ENCODE peak calls at places on chromosomes 2 and 18, in six cellular contexts. F is sigmoid colon, W is transverse colon, J is stomach, Z is A549, H is ovary. A is an unnamed sample. For H3K4me1, the result is how much of the 10 kb centered on the place peaks cover.

GRCh38 chr18:1806884-1807615 is 764.3 kb downstream of the METTL4 start:
- DNase-seq in F (no peak), J (no peak), Z (no peak), H (no peak), W (no peak), A (no peak)

GRCh38 chr2:204673877-204674276 is 128.6 kb downstream of the PARD3B start:
- DNase-seq in H (no peak), F (no peak), W (no peak), J (no peak), Z (no peak), A (no peak)

GRCh38 chr2:233953106-233953801 is 36.1 kb downstream of the TRPM8 start:
- DNase-seq in F (no peak), H (no peak), W (no peak), Z (no peak), J (no peak), A (no peak)

GRCh38 chr18:59042477-59042842 is 97.2 kb upstream of the SEC11C start:
- DNase-seq in H (no peak), F (no peak), W (no peak), J (no peak), Z (no peak), A (no peak)

GRCh38 chr2:106183093-106183837 is 10.8 kb downstream of the UXS1 start:
- DNase-seq in J (no peak), F (no peak), Z (no peak), W (no peak), H (no peak), A (no peak)

GRCh38 chr18:713135-713490 is 683 bp upstream of the ENOSF1 start:
- DNase-seq in W (peak), J (no peak), H (peak), Z (no peak), F (no peak), A (no peak)

GRCh38 chr2:119679846-119680245 is 845 bp downstream of the TMEM177 start:
- DNase-seq in Z (no peak), J (no peak), W (no peak), H (no peak), F (no peak), A (no peak)

GRCh38 chr2:53268626-53269025 is 499.0 kb upstream of the CHAC2 start:
- DNase-seq in J (no peak), W (no peak), H (no peak), Z (no peak), F (no peak), A (no peak)

GRCh38 chr2:64463784-64464183 is 9.8 kb downstream of the LGALSL start:
- DNase-seq in Z (no peak), J (no peak), F (no peak), W (no peak), H (no peak), A (peak)

GRCh38 chr18:12744103-12744502 is 41.3 kb downstream of the PSMG2 start:
- DNase-seq in J (no peak), W (no peak), F (no peak), Z (peak), H (no peak), A (no peak)

GRCh38 chr2:102792538-102793208 is 30.8 kb downstream of the TMEM182 start:
- DNase-seq in Z (no peak), W (no peak), J (no peak), F (no peak), H (no peak), A (no peak)

GRCh38 chr2:227888289-227888688 is 16.9 kb downstream of the DAW1 start:
- DNase-seq in Z (peak), F (no peak), W (peak), J (no peak), H (no peak), A (no peak)

GRCh38 chr18:4106407-4107033 is 348.6 kb downstream of the DLGAP1 start:
- DNase-seq in F (peak), H (peak), Z (peak), J (peak), W (peak), A (peak)

GRCh38 chr18:47077111-47077510 is 41.7 kb upstream of the ELOA2 start:
- DNase-seq in H (no peak), F (no peak), W (no peak), J (no peak), Z (no peak), A (no peak)

GRCh38 chr2:149094217-149095015 is 55.9 kb downstream of the LYPD6B start:
- DNase-seq in Z (no peak), F (no peak), W (no peak), J (no peak), H (no peak), A (no peak)

GRCh38 chr2:58734365-58734764 is 493.2 kb upstream of the FANCL start:
- DNase-seq in Z (peak), W (no peak), H (no peak), J (no peak), F (no peak), A (no peak)

GRCh38 chr18:61738488-61738887 is 154.3 kb downstream of the RNF152 start:
- DNase-seq in F (no peak), H (no peak), W (no peak), J (no peak), Z (no peak), A (peak)

GRCh38 chr2:23518481-23519333 is 133.7 kb downstream of the KLHL29 start:
- DNase-seq in W (no peak), J (no peak), H (no peak), Z (no peak), F (no peak), A (no peak)

GRCh38 chr2:74343316-74343715 is at the start of gene SLC4A5:
- DNase-seq in J (no peak), F (no peak), W (no peak), Z (no peak), H (no peak), A (no peak)

GRCh38 chr2:15733867-15734765 is 142.4 kb downstream of the DDX1 start:
- DNase-seq in W (no peak), H (no peak), Z (peak), J (peak), F (no peak), A (no peak)

GRCh38 chr18:29753379-29753778 is 1289.2 kb downstream of the DSC3 start:
- DNase-seq in F (no peak), Z (no peak), H (no peak), W (no peak), J (no peak), A (no peak)

GRCh38 chr2:64609229-64609994 is 44.3 kb downstream of the SERTAD2 start:
- DNase-seq in H (peak), F (peak), Z (peak), W (peak), J (peak), A (no peak)

GRCh38 chr2:163736433-163737168 is 793 bp upstream of the FIGN start:
- DNase-seq in Z (peak), W (peak), J (no peak), F (peak), H (peak), A (no peak)

GRCh38 chr18:42341423-42341822 is 386.4 kb downstream of the PIK3C3 start:
- DNase-seq in J (no peak), F (no peak), H (no peak), W (no peak), Z (no peak), A (no peak)
- TF ChIP-seq EP300 in J (no peak), F (no peak), H (no peak), W (no peak), Z (no peak), A (no peak)

GRCh38 chr2:25294573-25295462 is 46.9 kb downstream of the DNMT3A start:
- DNase-seq in Z (peak), F (peak), H (peak), W (peak), J (peak), A (peak)
- TF ChIP-seq POLR2A in Z (no peak), F (no peak), H (no peak), W (peak), J (no peak), A (peak)

DNA sequence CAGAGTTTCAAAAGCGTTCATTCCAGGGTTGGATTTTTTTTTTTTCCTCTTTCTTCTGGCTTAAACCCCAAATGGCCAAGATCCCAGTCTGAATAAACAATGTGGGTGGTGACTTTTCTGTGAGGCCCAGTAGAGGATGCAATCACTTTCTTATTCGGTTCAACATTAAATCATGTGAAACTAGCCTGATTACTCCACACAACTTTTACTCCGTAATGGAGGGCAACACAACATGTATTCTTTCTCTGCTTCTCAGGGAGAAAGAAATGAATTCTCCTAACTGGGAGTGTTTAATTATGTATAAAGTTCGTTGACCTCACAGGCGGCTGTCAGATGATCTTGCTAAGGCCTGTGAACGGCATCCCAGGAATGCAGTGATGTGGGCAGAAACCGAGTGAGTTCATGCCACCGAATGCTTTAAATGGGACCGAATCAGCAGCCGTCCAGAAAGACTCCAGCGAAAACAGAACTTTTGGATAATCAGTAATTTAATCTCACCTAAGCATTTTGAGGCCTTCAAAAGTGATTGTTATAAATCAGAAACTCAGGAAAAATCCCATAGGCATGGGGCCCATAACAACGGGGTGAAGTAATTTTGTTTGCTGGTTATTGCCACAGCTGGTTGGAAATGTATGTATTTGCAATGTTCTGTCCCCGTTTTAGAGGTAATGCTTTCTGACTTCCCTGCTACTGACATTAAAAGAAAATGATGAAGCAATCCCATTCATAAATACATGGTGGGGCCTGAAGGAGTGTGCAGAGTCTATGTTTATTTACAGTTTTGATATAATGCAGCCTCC is 81.5 kb downstream of the BCL2 start:
- DNase-seq in Z (peak), W (peak), J (no peak), F (no peak), H (no peak), A (peak)
- H3K4me1 ChIP-seq in Z (under half), W (under half), J (under half), F (under half), H (under half), A (half or more)

DNA sequence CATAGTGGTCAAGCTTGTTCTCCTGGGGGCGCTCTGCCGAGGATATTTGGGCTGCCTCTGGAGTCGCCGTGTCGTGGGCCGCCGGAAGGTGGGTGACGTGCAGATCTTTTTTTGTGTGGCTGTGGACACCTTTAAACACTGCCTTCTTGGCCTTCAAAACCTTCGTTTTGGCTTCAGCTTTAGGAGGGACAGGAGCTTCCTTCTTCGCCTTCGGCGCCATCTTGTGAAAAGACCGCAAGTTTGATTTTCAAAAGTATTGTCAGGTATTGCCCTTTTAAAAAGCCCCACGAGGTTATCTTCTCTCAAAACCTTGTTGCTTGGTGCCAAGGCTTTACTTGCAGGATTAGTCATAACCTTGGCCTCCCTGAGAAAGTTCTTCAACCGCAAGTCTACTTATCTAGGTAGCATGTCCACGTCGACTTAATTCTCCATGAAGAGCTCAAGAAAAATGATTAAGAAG is 20.8 kb downstream of the LAMA3 start:
- DNase-seq in H (no peak), W (no peak), J (no peak), F (no peak), Z (peak), A (no peak)
- TF ChIP-seq EP300 in H (no peak), W (no peak), J (no peak), F (no peak), Z (no peak), A (no peak)

GRCh38 chr2:183078163-183078466 is 432 bp upstream of the DUSP19 start:
- DNase-seq in Z (no peak), W (no peak), H (peak), F (no peak), J (no peak), A (no peak)

GRCh38 chr2:183079335-183079775 is 808 bp downstream of the DUSP19 start:
- DNase-seq in Z (no peak), J (no peak), H (no peak), W (no peak), F (no peak), A (no peak)

GRCh38 chr2:183081908-183082307 is 3.4 kb downstream of the DUSP19 start:
- DNase-seq in F (no peak), Z (no peak), H (no peak), J (no peak), W (no peak), A (no peak)

GRCh38 chr2:183078467-183079334 is at the start of gene DUSP19:
- DNase-seq in H (peak), W (peak), Z (peak), F (peak), J (peak), A (peak)
- TF ChIP-seq POLR2A in H (peak), W (peak), Z (peak), F (peak), J (peak), A (no peak)

GRCh38 chr2:181178130-181178529 is 197.7 kb downstream of the UBE2E3 start:
- DNase-seq in Z (no peak), W (no peak), H (no peak), F (no peak), J (no peak), A (no peak)
- H3K4me1 ChIP-seq in Z (under half), W (under half), H (under half), F (under half), J (under half), A (under half)

A was measured in tibial nerve.